ENCODE peak calls at places on chromosomes 13 and 19, in four cellular contexts. L, D, C and R are unnamed samples.

GRCh38 chr13:99956473-99957349 is 14.9 kb downstream of the ZIC5 start:
- DNase-seq in L (peak), D (no peak), C (no peak), R (no peak)

GRCh38 chr13:109402976-109403375 is 383.4 kb downstream of the IRS2 start:
- DNase-seq in C (no peak), D (no peak), L (no peak), R (no peak)

GRCh38 chr19:20397292-20397691 is 168.3 kb downstream of the ZNF737 start:
- DNase-seq in D (no peak), C (no peak), L (no peak), R (no peak)

GRCh38 chr19:55603115-55603514 is 2.3 kb upstream of the ZNF865 start:
- DNase-seq in D (no peak), L (no peak), C (no peak), R (no peak)

GRCh38 chr13:109733550-109733949 is 52.8 kb downstream of the IRS2 start:
- DNase-seq in C (no peak), D (no peak), L (no peak), R (no peak)

GRCh38 chr13:50208826-50209335 is 193.6 kb downstream of the KCNRG start:
- DNase-seq in L (no peak), D (peak), C (no peak), R (peak)

GRCh38 chr13:98141938-98142426 is 912 bp upstream of the FARP1 start:
- DNase-seq in D (no peak), L (no peak), C (no peak), R (peak)

GRCh38 chr13:109778102-109778542 is 8.3 kb downstream of the IRS2 start:
- DNase-seq in L (no peak), D (no peak), C (no peak), R (no peak)

GRCh38 chr13:112839347-112840105 is 129.5 kb upstream of the MCF2L start:
- DNase-seq in L (no peak), C (no peak), D (no peak), R (no peak)

GRCh38 chr19:56350416-56351045 is 35.9 kb upstream of the ZSCAN5A start:
- DNase-seq in C (no peak), L (no peak), D (peak), R (no peak)

GRCh38 chr13:90800082-90800746 is 547.3 kb upstream of the MIR17HG start:
- DNase-seq in D (no peak), L (no peak), C (peak), R (peak)

GRCh38 chr19:3233831-3234230 is 9.4 kb downstream of the CELF5 start:
- DNase-seq in L (no peak), D (no peak), C (no peak), R (no peak)

GRCh38 chr13:75489502-75490263 is 7.7 kb upstream of the TBC1D4 start:
- DNase-seq in C (no peak), D (no peak), L (no peak), R (no peak)

GRCh38 chr13:94706854-94707399 is 5.4 kb downstream of the SOX21 start:
- DNase-seq in C (peak), D (no peak), L (peak), R (no peak)

GRCh38 chr13:47372742-47373141 is 475.9 kb upstream of the HTR2A start:
- DNase-seq in L (no peak), C (no peak), D (no peak), R (no peak)

GRCh38 chr13:21000647-21001046 is 60.7 kb downstream of the LATS2 start:
- DNase-seq in D (no peak), C (no peak), L (no peak), R (no peak)

GRCh38 chr13:114089341-114089740 is 43.1 kb downstream of the RASA3 start:
- DNase-seq in L (no peak), C (no peak), D (no peak), R (no peak)

GRCh38 chr19:5360003-5360820 is 19.6 kb upstream of the PTPRS start:
- DNase-seq in L (no peak), C (no peak), D (no peak), R (no peak)

GRCh38 chr19:3506384-3507340 is 551 bp downstream of the FZR1 start:
- DNase-seq in C (no peak), D (peak), L (no peak), R (peak)

GRCh38 chr13:21637296-21637695 is 33.3 kb upstream of the MICU2 start:
- DNase-seq in C (peak), L (peak), D (no peak), R (no peak)

GRCh38 chr19:32830231-32831014 is 39.1 kb downstream of the SLC7A9 start:
- DNase-seq in C (no peak), D (no peak), L (no peak), R (no peak)